ENCODE peak calls at places on chromosomes 12 and 14, in nine cellular contexts. X, A, Y, E, B, Z, J, M and S are unnamed samples.

GRCh38 chr12:13687633-13688032 is 293.8 kb downstream of the GRIN2B start:
- DNase-seq in Z (no peak), M (no peak), J (no peak), Y (no peak), A (no peak), E (no peak), B (no peak), X (no peak), S (no peak)

GRCh38 chr14:43406936-43407335 is 1100.1 kb downstream of the FSCB start:
- DNase-seq in X (no peak), B (no peak), A (no peak), M (no peak), E (no peak), J (no peak), Z (no peak), Y (no peak), S (no peak)

GRCh38 chr12:104710940-104711725 is 247.0 kb downstream of the SLC41A2 start:
- DNase-seq in A (peak; percentile 60), Z (no peak), X (peak; percentile 11), B (peak; percentile 76), Y (no peak), J (no peak), M (no peak), E (peak; percentile 82), S (no peak)

GRCh38 chr14:93346926-93347721 is at the start of gene COX8C:
- DNase-seq in Y (no peak), B (no peak), A (no peak), E (no peak), J (no peak), M (no peak), Z (no peak), X (no peak), S (no peak)

GRCh38 chr12:104990950-104991349 is 4.8 kb downstream of the NOPCHAP1 start:
- DNase-seq in A (no peak), Y (no peak), E (no peak), B (no peak), Z (no peak), X (no peak), M (no peak), J (no peak), S (no peak)

GRCh38 chr14:92866181-92866752 is 56.7 kb upstream of the CHGA start:
- DNase-seq in B (peak; percentile 13), A (no peak), E (peak; percentile 46), J (no peak), Z (no peak), M (no peak), X (peak; percentile 46), Y (no peak), S (no peak)

GRCh38 chr12:92899388-92900001 is 29.6 kb downstream of the EEA1 start:
- DNase-seq in Y (peak; percentile 63), J (peak; percentile 34), X (peak; percentile 95), B (peak; percentile 99), A (peak; percentile 97), Z (peak; percentile 90), E (peak; percentile 99), M (peak; percentile 82), S (peak; percentile 96)

GRCh38 chr14:64770751-64771150 is 66.5 kb downstream of the PLEKHG3 start:
- DNase-seq in J (no peak), B (no peak), A (no peak), M (no peak), E (no peak), X (no peak), Y (no peak), Z (no peak), S (no peak)

GRCh38 chr14:99190696-99191662 is 81.0 kb downstream of the BCL11B start:
- DNase-seq in M (no peak), B (no peak), Z (no peak), Y (no peak), X (peak; percentile 8), J (no peak), A (no peak), E (no peak), S (no peak)

GRCh38 chr14:99192823-99193222 is 79.2 kb downstream of the BCL11B start:
- DNase-seq in A (no peak), E (no peak), X (no peak), Y (no peak), J (no peak), M (no peak), Z (no peak), B (no peak), S (no peak)

GRCh38 chr14:99189201-99189801 is 82.7 kb downstream of the BCL11B start:
- DNase-seq in M (no peak), J (no peak), Z (no peak), Y (no peak), X (no peak), A (no peak), E (no peak), B (no peak), S (no peak)

GRCh38 chr14:99194136-99194535 is 77.9 kb downstream of the BCL11B start:
- DNase-seq in E (no peak), X (no peak), J (no peak), M (no peak), B (no peak), A (no peak), Y (no peak), Z (no peak), S (no peak)

DNA sequence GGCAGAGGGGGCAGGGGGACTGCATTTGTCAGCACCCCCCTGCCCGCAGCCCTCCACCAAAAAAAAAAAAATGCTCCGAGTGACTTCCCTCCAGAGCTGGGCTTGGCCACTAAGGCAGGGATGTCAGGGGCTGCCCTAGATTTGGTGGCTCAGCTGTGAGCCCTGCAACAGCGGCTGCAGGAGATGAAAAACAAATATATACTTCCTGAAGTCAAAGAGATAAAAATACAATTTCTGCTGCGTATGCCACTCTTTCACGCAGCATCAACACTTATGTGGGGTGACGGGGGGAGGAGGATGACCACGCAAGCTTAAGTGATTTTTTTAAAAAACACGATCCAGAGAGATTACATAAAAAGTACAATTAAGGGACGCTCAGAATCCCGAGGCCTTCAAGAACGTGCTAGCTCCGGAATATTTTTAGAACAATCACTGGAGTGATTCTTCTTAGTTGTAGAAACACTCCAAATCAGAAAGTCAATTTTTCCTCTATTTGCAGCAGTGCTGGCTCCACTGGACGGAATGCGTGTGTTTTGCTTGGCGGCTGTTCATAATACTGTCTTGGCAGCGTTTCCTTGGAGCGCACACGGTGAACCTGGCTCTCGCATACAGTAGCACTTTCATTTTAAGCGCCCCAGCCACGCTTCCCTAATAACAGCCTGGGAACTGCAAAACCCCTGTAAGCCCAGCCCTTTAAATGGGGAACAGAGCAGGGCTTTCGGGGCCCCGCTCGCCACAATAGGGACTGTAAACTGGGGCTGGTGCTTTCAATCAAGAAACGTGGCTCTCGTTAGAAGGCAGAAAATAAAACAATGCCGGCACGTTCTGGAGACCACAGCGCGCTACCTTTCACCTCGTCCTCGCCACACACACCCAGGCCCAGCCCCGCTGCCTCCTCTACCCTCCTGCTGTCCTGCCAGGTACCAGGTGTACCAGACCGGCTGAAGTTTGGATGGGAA is 80.1 kb downstream of the BCL11B start:
- DNase-seq in Y (no peak), J (peak; percentile 71), A (peak; percentile 78), M (no peak), B (peak; percentile 13), E (peak; percentile 55), Z (peak; percentile 67), X (peak; percentile 51), S (peak; percentile 79)
- H3K4me3 ChIP-seq in Y (no peak overlapping the region), J (peak overlapping the region; percentile 49), A (peak overlapping the region; percentile 26), M (no peak overlapping the region), B (no peak overlapping the region), E (peak overlapping the region; percentile 14), Z (peak overlapping the region; percentile 16), X (peak overlapping the region; percentile 46), S (peak overlapping the region; percentile 35)

GRCh38 chr14:77037886-77038511 is 9.5 kb upstream of the IRF2BPL start:
- DNase-seq in M (no peak), Z (peak; percentile 52), J (no peak), Y (no peak), B (no peak), E (peak; percentile 57), A (no peak), X (no peak), S (no peak)

GRCh38 chr14:77036484-77037337 is 8.2 kb upstream of the IRF2BPL start:
- DNase-seq in M (no peak), Z (no peak), X (no peak), J (no peak), E (peak; percentile 16), B (no peak), Y (no peak), A (no peak), S (no peak)

GRCh38 chr14:77035267-77035666 is 6.8 kb upstream of the IRF2BPL start:
- DNase-seq in M (no peak), X (no peak), A (no peak), Z (no peak), E (no peak), Y (no peak), B (no peak), J (no peak), S (no peak)

GRCh38 chr14:77039285-77040058 is 11.0 kb upstream of the IRF2BPL start:
- DNase-seq in E (peak; percentile 58), Z (no peak), X (peak; percentile 9), B (peak; percentile 69), Y (no peak), A (peak; percentile 81), J (no peak), M (no peak), S (peak; percentile 78)

GRCh38 chr14:77037338-77037782 is 8.9 kb upstream of the IRF2BPL start:
- DNase-seq in B (no peak), M (no peak), E (no peak), Y (no peak), X (no peak), Z (no peak), J (no peak), A (no peak), S (no peak)
- TF ChIP-seq CTCF in B (no peak), M (no peak), E (no peak), Y (no peak), X (no peak), Z (no peak), J (no peak), A (no peak), S (no peak)

GRCh38 chr14:57729208-57730187 is 136.4 kb downstream of the SLC35F4 start:
- DNase-seq in A (no peak), X (no peak), M (no peak), B (no peak), Z (no peak), E (no peak), Y (no peak), J (no peak), S (no peak)

GRCh38 chr14:57737598-57737997 is 128.3 kb downstream of the SLC35F4 start:
- DNase-seq in Z (no peak), X (no peak), Y (no peak), E (no peak), B (no peak), A (no peak), J (no peak), M (no peak), S (no peak)

GRCh38 chr14:57736391-57736790 is 129.5 kb downstream of the SLC35F4 start:
- DNase-seq in M (no peak), A (no peak), J (no peak), B (no peak), Y (no peak), X (peak; percentile 68), E (no peak), Z (no peak), S (no peak)

DNA sequence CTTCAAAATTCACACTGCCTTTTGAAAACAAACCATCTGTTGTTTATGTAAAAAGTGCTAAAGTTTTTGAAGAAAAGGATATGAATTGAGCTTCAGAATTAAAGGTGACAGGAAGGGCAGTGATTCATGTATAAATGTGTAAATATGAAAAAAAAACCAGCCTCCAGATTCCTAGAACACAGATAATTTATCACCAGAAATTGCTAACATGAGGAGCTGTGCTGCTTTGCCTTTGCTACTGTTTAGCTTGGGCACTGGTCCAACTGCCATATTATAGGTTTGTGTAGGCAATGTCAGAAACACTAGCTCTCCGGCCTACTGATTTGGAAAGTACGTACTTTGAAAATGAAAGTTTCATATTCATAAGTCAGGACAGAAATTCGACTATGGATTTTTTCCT is 133.0 kb downstream of the SLC35F4 start:
- DNase-seq in A (peak; percentile 56), E (peak; percentile 56), B (no peak), X (no peak), Z (no peak), J (peak; percentile 31), M (no peak), Y (no peak), S (peak; percentile 34)
- H3K4me3 ChIP-seq in A (no peak overlapping the region), E (no peak overlapping the region), B (no peak overlapping the region), X (no peak overlapping the region), Z (no peak overlapping the region), J (no peak overlapping the region), M (no peak overlapping the region), Y (no peak overlapping the region), S (no peak overlapping the region)

GRCh38 chr14:85391892-85392291 is 138.1 kb upstream of the FLRT2 start:
- DNase-seq in B (no peak), X (no peak), J (no peak), E (no peak), Z (no peak), Y (no peak), M (no peak), A (no peak), S (no peak)
- TF ChIP-seq CTCF in B (no peak), X (no peak), J (no peak), E (no peak), Z (no peak), Y (no peak), M (no peak), A (no peak), S (no peak)